ENCODE peak calls at places on chromosomes 4 and X, in nine cellular contexts. W, S, R, T, J, N, E, B and L are unnamed samples.

GRCh38 chrX:68995780-68996551 is 167.1 kb downstream of the EFNB1 start:
- DNase-seq in J (no peak), W (no peak), N (no peak), R (no peak), T (no peak), B (no peak), S (no peak), E (peak; percentile 50), L (peak; percentile 54)

GRCh38 chr4:73964862-73965611 is 16.8 kb downstream of the PF4 start:
- DNase-seq in N (no peak), E (no peak), S (peak; percentile 70), T (no peak), W (no peak), B (no peak), J (no peak), R (no peak), L (peak; percentile 29)

GRCh38 chr4:86089924-86090323 is 269.9 kb downstream of the MAPK10 start:
- DNase-seq in R (no peak), B (no peak), E (no peak), N (no peak), T (no peak), W (no peak), S (no peak), J (no peak), L (peak; percentile 36)

GRCh38 chrX:13762015-13762414 is 27.5 kb downstream of the OFD1 start:
- DNase-seq in N (no peak), T (no peak), W (no peak), B (no peak), J (no peak), E (no peak), R (no peak), S (peak; percentile 20), L (no peak)

GRCh38 chr4:107800058-107800457 is 24.7 kb upstream of the SGMS2 start:
- DNase-seq in J (no peak), B (no peak), T (no peak), S (no peak), W (no peak), R (no peak), E (no peak), N (no peak), L (no peak)

GRCh38 chr4:78673258-78673817 is 102.8 kb upstream of the BMP2K start:
- DNase-seq in R (no peak), T (no peak), J (no peak), B (no peak), E (no peak), W (no peak), S (no peak), N (no peak), L (no peak)

GRCh38 chr4:52979020-52979419 is 116.9 kb downstream of the RASL11B start:
- DNase-seq in B (no peak), T (no peak), R (no peak), J (no peak), W (no peak), S (no peak), N (no peak), E (no peak), L (peak; percentile 50)

GRCh38 chrX:13180807-13181206 is 136.4 kb upstream of the FAM9C start:
- DNase-seq in S (no peak), J (no peak), T (no peak), E (no peak), W (no peak), N (no peak), B (no peak), R (no peak), L (peak; percentile 42)

GRCh38 chrX:1134976-1135375 is 77.5 kb downstream of the CRLF2 start:
- DNase-seq in R (no peak), W (no peak), E (no peak), B (no peak), J (no peak), N (no peak), S (no peak), T (no peak), L (no peak)

GRCh38 chr4:84962102-84962501 is 4.4 kb downstream of the WDFY3 start:
- DNase-seq in R (no peak), W (no peak), S (no peak), N (no peak), B (no peak), E (no peak), T (no peak), J (no peak), L (no peak)